ENCODE peak calls at places on chromosomes 3 and 15, in four cellular contexts. One of them, this sample, is unnamed.

GRCh38 chr3:7739754-7740153 is 761.9 kb upstream of the LMCD1 start:
- DNase-seq in heart left ventricle: no peak
- DNase-seq in OCI-LY7: no peak
- DNase-seq in left lung: no peak
- DNase-seq in this sample: no peak

GRCh38 chr3:27681249-27681748 is 40.8 kb downstream of the EOMES start:
- DNase-seq in OCI-LY7: peak; percentile 79
- DNase-seq in heart left ventricle: no peak
- DNase-seq in left lung: no peak
- DNase-seq in this sample: no peak

GRCh38 chr15:80343610-80344009 is 60.6 kb upstream of the ARNT2 start:
- DNase-seq in left lung: peak; percentile 61
- DNase-seq in heart left ventricle: peak; percentile 67
- DNase-seq in OCI-LY7: no peak
- DNase-seq in this sample: peak; percentile 60

GRCh38 chr15:87777054-87777498 is 479.5 kb downstream of the NTRK3 start:
- DNase-seq in OCI-LY7: no peak
- DNase-seq in left lung: peak; percentile 33
- DNase-seq in heart left ventricle: peak; percentile 32
- DNase-seq in this sample: no peak

GRCh38 chr3:191348098-191348497 is 17.8 kb upstream of the UTS2B start:
- DNase-seq in OCI-LY7: no peak
- DNase-seq in left lung: no peak
- DNase-seq in heart left ventricle: no peak
- DNase-seq in this sample: no peak

GRCh38 chr3:151171145-151171544 is 31.9 kb downstream of the GPR171 start:
- DNase-seq in heart left ventricle: peak; percentile 21
- DNase-seq in OCI-LY7: peak; percentile 38
- DNase-seq in left lung: no peak
- DNase-seq in this sample: no peak

GRCh38 chr3:40677749-40678148 is 153.0 kb downstream of the ZNF621 start:
- DNase-seq in OCI-LY7: no peak
- DNase-seq in left lung: no peak
- DNase-seq in heart left ventricle: no peak
- DNase-seq in this sample: no peak

GRCh38 chr15:77497108-77497737 is 76.5 kb downstream of the HMG20A start:
- DNase-seq in left lung: peak; percentile 50
- DNase-seq in heart left ventricle: peak; percentile 89
- DNase-seq in OCI-LY7: no peak
- DNase-seq in this sample: peak; percentile 86

GRCh38 chr15:58795825-58796224 is 24.7 kb downstream of the MINDY2 start:
- DNase-seq in OCI-LY7: no peak
- DNase-seq in heart left ventricle: no peak
- DNase-seq in left lung: no peak
- DNase-seq in this sample: no peak

GRCh38 chr3:129305592-129306091 is 27.0 kb downstream of the HMCES start:
- DNase-seq in OCI-LY7: no peak
- DNase-seq in heart left ventricle: peak; percentile 84
- DNase-seq in left lung: peak; percentile 95
- DNase-seq in this sample: peak; percentile 85

DNA sequence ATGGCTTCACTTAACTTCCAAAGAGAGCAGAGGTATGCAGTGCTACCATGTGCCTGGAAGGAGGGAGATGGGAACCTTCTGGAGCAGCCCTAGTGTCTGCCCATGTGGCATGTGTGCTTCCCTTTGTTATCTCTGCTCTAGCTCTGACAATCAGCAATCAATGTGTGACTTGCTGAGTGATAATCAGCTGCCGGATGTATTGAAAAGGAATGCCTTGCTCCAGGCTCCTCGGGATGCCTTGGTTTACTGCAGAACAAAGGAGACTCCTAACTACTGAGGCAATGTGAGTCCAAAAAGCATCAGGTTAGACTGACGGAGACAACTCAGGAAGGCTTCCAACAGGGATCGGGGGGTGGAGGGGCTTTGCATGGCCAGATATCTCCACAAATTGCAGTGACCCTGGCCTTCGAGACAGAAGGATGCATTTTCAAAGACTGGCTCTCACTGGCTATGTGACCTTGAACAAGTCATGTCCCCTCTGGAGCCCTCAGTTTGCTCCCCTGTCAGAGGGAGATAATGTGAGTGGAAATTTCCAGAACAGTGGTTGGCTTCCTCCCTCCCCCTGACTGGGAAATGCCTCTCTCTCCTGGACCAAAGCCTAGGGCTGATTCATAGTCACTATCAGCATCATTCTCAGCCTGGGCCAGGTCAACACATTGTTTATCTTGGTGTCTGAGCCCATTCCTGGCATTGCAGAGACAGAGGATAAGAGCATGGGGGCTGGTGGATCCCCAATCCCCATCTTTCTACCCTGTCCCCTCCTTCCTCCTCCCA is 35.8 kb upstream of the CORO2B start:
- DNase-seq in left lung: peak; percentile 44
- DNase-seq in OCI-LY7: no peak
- DNase-seq in heart left ventricle: peak; percentile 71
- DNase-seq in this sample: no peak
- H3K27ac ChIP-seq in left lung: no peak overlapping the region
- H3K27ac ChIP-seq in OCI-LY7: no peak overlapping the region
- H3K27ac ChIP-seq in heart left ventricle: peak overlapping the region; percentile 73
- H3K27ac ChIP-seq in this sample: no peak overlapping the region

GRCh38 chr15:45611305-45611704 is 23.5 kb upstream of the SQOR start:
- DNase-seq in heart left ventricle: no peak
- DNase-seq in left lung: no peak
- DNase-seq in OCI-LY7: peak; percentile 59
- DNase-seq in this sample: no peak
- TF ChIP-seq CTCF in heart left ventricle: peak; percentile 33
- TF ChIP-seq CTCF in left lung: peak; percentile 27
- TF ChIP-seq CTCF in OCI-LY7: peak; percentile 86
- TF ChIP-seq CTCF in this sample: peak; percentile 30

DNA sequence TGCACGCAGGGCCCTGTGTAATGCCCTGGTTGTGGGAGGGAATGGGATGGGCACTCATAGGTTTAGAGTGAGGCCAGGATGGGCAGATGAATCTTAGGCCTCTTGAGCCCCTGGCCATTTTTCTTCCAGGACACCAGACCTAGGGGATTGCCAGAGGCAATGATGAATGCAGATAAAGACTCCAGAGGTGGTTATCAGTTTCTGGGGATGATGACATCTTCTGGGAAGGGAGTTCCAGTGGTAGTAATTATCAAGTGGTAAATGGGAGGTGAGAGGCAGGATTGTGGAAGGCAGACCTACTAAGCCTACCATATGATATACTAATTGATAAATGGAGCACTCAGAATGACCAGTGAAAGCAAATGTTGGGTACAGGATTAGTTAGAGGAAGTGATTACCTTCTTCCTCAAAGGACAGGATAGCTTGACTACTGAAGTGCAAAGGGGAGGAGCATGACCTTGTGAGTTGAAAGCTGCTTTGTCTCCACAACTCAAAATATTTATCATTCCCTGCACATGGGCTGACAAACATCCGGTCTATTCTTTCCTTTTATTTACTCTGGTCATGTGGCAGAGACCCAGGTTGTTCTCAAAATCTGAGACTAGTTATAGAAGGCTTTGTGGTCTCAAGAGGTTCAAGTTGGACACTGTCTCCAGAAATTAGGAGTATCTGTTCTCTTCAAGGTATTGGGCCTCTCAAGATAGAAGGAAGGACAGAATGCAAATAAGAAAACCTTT is 10.2 kb upstream of the MAPK6 start:
- DNase-seq in OCI-LY7: peak; percentile 47
- DNase-seq in left lung: no peak
- DNase-seq in heart left ventricle: no peak
- DNase-seq in this sample: no peak
- H3K4me1 ChIP-seq in OCI-LY7: peaks cover 42% of the 10 kb centered on the region
- H3K4me1 ChIP-seq in left lung: peaks cover 44% of the 10 kb centered on the region
- H3K4me1 ChIP-seq in heart left ventricle: peaks cover 10% of the 10 kb centered on the region
- H3K4me1 ChIP-seq in this sample: peaks cover 19% of the 10 kb centered on the region

GRCh38 chr3:52227117-52227516 is 1.7 kb upstream of the TLR9 start:
- DNase-seq in left lung: no peak
- DNase-seq in heart left ventricle: no peak
- DNase-seq in OCI-LY7: no peak
- DNase-seq in this sample: no peak

GRCh38 chr3:52228266-52228665 is 2.8 kb upstream of the TLR9 start:
- DNase-seq in OCI-LY7: no peak
- DNase-seq in heart left ventricle: no peak
- DNase-seq in left lung: no peak
- DNase-seq in this sample: peak; percentile 36

GRCh38 chr3:52226229-52226817 is 878 bp upstream of the TLR9 start:
- DNase-seq in OCI-LY7: peak; percentile 63
- DNase-seq in heart left ventricle: no peak
- DNase-seq in left lung: no peak
- DNase-seq in this sample: no peak

GRCh38 chr3:52228751-52229291 is 3.4 kb upstream of the TLR9 start:
- DNase-seq in OCI-LY7: no peak
- DNase-seq in heart left ventricle: no peak
- DNase-seq in left lung: no peak
- DNase-seq in this sample: peak; percentile 9

GRCh38 chr3:52227766-52228165 is 2.3 kb upstream of the TLR9 start:
- DNase-seq in left lung: no peak
- DNase-seq in OCI-LY7: no peak
- DNase-seq in heart left ventricle: no peak
- DNase-seq in this sample: no peak
- H3K27ac ChIP-seq in left lung: no peak overlapping the region
- H3K27ac ChIP-seq in OCI-LY7: peak overlapping the region; percentile 91
- H3K27ac ChIP-seq in heart left ventricle: no peak overlapping the region
- H3K27ac ChIP-seq in this sample: no peak overlapping the region

DNA sequence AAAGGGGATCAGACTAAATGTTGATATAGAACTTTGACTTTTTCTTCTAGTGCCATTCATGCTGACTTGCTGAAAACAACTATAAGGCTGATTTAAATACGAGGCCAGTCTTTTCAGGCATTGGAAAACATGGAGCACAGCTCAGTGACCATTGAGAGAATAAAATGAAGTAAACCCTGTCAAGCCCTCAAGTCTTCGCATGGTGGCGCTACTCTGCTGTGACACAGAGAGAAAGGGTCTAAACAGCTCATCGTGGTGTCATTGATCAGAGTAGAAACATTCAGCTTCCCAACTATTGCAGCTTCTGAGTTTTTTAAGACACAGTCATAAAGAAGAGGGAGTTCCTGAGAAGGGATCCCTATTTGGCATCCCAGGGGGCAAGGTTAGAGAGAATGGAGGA is 716.2 kb downstream of the DIPK2A start:
- DNase-seq in left lung: no peak
- DNase-seq in OCI-LY7: no peak
- DNase-seq in heart left ventricle: no peak
- DNase-seq in this sample: no peak
- TF ChIP-seq CTCF in left lung: no peak
- TF ChIP-seq CTCF in OCI-LY7: peak; percentile 34
- TF ChIP-seq CTCF in heart left ventricle: no peak
- TF ChIP-seq CTCF in this sample: no peak

DNA sequence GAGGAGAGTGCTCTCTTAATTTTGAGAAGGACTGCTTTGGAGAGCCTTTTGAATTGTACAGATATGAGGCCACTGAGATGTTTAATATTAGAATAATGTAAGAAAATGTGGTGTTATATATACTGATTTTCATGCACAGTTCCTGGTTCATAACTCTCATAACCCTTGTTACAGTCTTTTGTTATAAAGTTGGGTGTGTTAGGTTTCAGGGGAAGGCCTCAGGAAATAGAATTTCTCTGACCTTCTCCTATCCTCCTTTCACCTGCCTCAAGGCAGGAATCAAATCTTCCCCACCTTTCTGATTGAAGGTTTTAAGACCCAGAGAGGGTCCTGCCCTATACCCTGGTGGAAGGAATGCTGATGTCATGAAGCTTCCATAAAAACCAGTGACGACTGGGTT is 245.9 kb downstream of the NSUN3 start:
- DNase-seq in heart left ventricle: no peak
- DNase-seq in left lung: no peak
- DNase-seq in OCI-LY7: no peak
- DNase-seq in this sample: no peak
- H3K4me1 ChIP-seq in heart left ventricle: peaks cover 5% of the 10 kb centered on the region
- H3K4me1 ChIP-seq in left lung: no peaks in the 10 kb centered on the region
- H3K4me1 ChIP-seq in OCI-LY7: no peaks in the 10 kb centered on the region
- H3K4me1 ChIP-seq in this sample: no peaks in the 10 kb centered on the region

DNA sequence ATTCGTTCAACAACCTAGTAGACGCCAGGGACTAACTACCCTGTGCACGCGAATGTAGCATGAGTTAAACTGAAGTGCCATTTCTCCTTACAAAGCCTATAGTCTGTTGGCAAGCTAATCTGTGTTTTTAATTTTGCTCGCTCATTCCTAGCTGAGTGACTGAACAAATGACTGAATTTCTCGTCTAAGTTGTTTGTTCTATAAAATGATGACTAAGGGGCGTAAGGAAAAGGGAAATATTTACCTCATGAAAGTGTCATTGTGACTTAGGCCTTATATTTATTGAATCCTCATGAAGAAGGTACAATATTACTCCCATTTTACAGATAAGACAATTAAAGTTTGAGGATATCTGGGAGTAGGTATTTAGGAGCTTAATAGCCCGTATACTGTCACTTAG is 818.3 kb upstream of the ALCAM start:
- DNase-seq in OCI-LY7: no peak
- DNase-seq in left lung: no peak
- DNase-seq in heart left ventricle: no peak
- DNase-seq in this sample: no peak
- H3K27ac ChIP-seq in OCI-LY7: no peak overlapping the region
- H3K27ac ChIP-seq in left lung: no peak overlapping the region
- H3K27ac ChIP-seq in heart left ventricle: no peak overlapping the region
- H3K27ac ChIP-seq in this sample: no peak overlapping the region

DNA sequence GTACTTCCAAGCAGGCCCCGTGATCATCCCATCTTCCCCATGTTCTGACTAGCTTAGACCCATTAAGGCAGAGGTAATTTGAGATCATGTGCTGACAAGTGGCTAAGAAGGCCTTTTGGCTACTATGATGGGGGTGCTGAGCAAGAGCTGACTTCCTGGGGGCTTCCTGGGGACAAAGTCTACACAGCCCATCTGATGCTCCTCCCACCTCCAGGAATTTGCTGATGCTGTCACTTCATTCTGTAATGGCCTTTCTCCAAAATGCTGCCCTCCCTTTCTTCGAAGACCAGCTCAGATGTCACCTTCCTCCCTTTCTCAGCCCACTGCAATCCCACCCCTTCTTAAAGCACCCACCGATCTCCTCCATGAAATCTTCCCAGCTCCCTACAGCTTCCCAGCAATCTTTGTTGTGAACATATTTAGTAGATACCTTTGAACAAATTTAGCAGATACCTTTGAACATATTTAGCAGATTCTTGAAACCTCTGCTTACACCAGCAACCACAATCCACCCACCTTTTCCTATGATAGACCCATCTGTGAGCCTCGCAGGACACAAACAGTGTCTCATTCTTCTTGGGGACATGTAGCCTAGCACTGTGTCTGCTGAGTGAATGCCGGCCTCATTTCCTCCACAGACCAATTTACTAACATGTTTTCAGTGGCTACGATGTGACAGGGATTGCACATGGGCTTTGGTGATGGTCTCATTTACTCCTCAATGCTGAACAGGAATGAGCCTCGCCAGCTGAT is 223.3 kb downstream of the EPHB1 start:
- DNase-seq in heart left ventricle: no peak
- DNase-seq in left lung: no peak
- DNase-seq in OCI-LY7: no peak
- DNase-seq in this sample: no peak
- TF ChIP-seq CTCF in heart left ventricle: no peak
- TF ChIP-seq CTCF in left lung: no peak
- TF ChIP-seq CTCF in OCI-LY7: no peak
- TF ChIP-seq CTCF in this sample: no peak

This sample was measured in psoas muscle.